ENCODE peak calls at places on chromosomes 3 and 15, in eight cellular contexts. W, C, M, J, S, Z, E and K are unnamed samples.

GRCh38 chr3:41893977-41894376 is 67.9 kb downstream of the ULK4 start:
- DNase-seq in Z (no peak), S (peak; percentile 13), C (no peak), J (no peak), E (peak; percentile 52), M (peak; percentile 51), W (peak; percentile 47), K (no peak)

GRCh38 chr3:49377483-49377882 is 19.3 kb upstream of the GPX1 start:
- DNase-seq in M (no peak), C (no peak), Z (no peak), S (no peak), J (peak; percentile 71), W (no peak), E (peak; percentile 89), K (peak; percentile 44)

GRCh38 chr3:114860526-114860925 is 286.6 kb downstream of the ZBTB20 start:
- DNase-seq in S (no peak), J (no peak), Z (no peak), M (no peak), E (no peak), W (no peak), C (no peak), K (no peak)

GRCh38 chr15:40982855-40983254 is 29.6 kb downstream of the CHAC1 start:
- DNase-seq in M (no peak), W (no peak), J (no peak), E (peak; percentile 90), S (no peak), C (no peak), Z (peak; percentile 81), K (no peak)

GRCh38 chr3:141426404-141427034 is 58.2 kb downstream of the ZBTB38 start:
- DNase-seq in S (no peak), Z (no peak), M (peak; percentile 52), W (peak; percentile 75), E (peak; percentile 82), J (no peak), C (no peak), K (no peak)

GRCh38 chr3:15040844-15041243 is 24.3 kb downstream of the MRPS25 start:
- DNase-seq in M (no peak), C (no peak), J (no peak), W (no peak), Z (no peak), S (no peak), E (peak; percentile 3), K (no peak)

GRCh38 chr15:80026310-80026709 is 33.2 kb upstream of the ZFAND6 start:
- DNase-seq in E (no peak), C (no peak), S (no peak), W (no peak), Z (no peak), M (no peak), J (no peak), K (no peak)

GRCh38 chr3:189080745-189081144 is 91.0 kb upstream of the TPRG1 start:
- DNase-seq in J (no peak), Z (no peak), S (no peak), W (no peak), E (no peak), C (no peak), M (no peak), K (no peak)

GRCh38 chr15:41332788-41333527 is at the start of gene NUSAP1:
- DNase-seq in S (no peak), E (no peak), W (no peak), J (no peak), C (no peak), M (no peak), Z (no peak), K (no peak)

GRCh38 chr3:35777563-35777962 is 138.2 kb downstream of the ARPP21 start:
- DNase-seq in E (no peak), J (no peak), Z (no peak), C (no peak), M (no peak), S (no peak), W (no peak), K (no peak)

GRCh38 chr3:175270199-175270837 is 411.2 kb downstream of the NAALADL2 start:
- DNase-seq in M (peak; percentile 9), Z (peak; percentile 62), J (no peak), E (peak; percentile 90), S (no peak), C (no peak), W (no peak), K (no peak)

GRCh38 chr3:86702381-86702958 is 288.5 kb downstream of the VGLL3 start:
- DNase-seq in C (no peak), S (no peak), W (no peak), Z (no peak), J (no peak), E (no peak), M (peak; percentile 23), K (no peak)

GRCh38 chr3:134029734-134030381 is at the start of gene SLCO2A1:
- DNase-seq in J (no peak), E (peak; percentile 51), W (no peak), Z (no peak), S (no peak), C (no peak), M (peak; percentile 78), K (no peak)

GRCh38 chr3:158725348-158725966 is 6.8 kb downstream of the RARRES1 start:
- DNase-seq in J (no peak), E (peak; percentile 100), C (no peak), S (peak; percentile 80), Z (peak; percentile 97), M (no peak), W (peak; percentile 83), K (no peak)

DNA sequence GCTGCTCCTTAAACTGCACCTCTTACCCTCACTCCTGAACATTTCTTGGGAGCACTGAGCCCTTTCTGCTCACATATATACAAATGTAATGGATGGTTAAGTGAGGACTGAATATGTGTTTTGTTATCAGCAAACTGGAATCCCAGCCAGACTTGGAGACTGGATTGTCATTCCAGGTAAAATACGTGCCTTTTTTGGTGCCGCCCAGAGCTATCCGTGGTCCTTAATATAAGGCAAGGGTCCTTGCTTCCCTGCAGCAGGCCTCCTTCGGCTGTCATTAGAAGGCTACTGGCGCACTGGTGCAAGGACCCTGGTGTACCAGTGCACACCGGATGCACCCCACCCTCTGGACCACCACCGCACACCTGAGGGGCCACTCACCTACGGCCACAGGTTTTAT is 1.1 kb upstream of the GABRB3 start:
- DNase-seq in J (no peak), M (peak; percentile 82), S (no peak), E (no peak), Z (no peak), W (peak; percentile 19), C (no peak), K (no peak)
- H3K4me3 ChIP-seq in J (no peak overlapping the region), M (peak overlapping the region; percentile 57), S (no peak overlapping the region), E (no peak overlapping the region), Z (no peak overlapping the region), W (peak overlapping the region; percentile 84), C (no peak overlapping the region), K (no peak overlapping the region)

DNA sequence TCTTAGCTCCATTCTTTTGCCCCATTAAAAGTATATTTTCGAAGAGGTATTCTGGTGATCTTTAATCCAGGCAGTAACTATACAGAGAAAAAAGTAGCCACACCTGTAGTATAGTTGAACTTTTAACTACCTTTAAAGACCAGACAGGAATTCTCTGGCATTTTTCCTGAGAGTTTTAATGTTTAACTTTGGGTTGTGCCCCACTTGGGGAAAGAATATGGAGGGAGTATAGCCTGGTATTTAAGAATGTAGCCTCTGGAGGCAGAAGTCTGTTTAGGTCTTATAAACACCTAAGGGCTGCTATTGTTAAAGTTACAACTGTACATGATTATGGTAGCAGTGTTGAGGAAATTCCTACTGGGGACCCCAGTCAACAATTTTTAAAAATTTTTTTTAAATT is 19.3 kb downstream of the C3orf85 start:
- DNase-seq in M (peak; percentile 14), W (peak; percentile 6), J (no peak), E (no peak), S (no peak), C (no peak), Z (no peak), K (no peak)
- TF ChIP-seq CTCF in M (no peak), W (no peak), J (no peak), E (no peak), S (no peak), C (no peak), Z (no peak), K (no peak)

GRCh38 chr15:43361313-43361903 is 9.4 kb downstream of the ZSCAN29 start:
- DNase-seq in C (no peak), Z (no peak), E (peak; percentile 5), W (no peak), J (no peak), S (no peak), M (peak; percentile 5), K (no peak)

DNA sequence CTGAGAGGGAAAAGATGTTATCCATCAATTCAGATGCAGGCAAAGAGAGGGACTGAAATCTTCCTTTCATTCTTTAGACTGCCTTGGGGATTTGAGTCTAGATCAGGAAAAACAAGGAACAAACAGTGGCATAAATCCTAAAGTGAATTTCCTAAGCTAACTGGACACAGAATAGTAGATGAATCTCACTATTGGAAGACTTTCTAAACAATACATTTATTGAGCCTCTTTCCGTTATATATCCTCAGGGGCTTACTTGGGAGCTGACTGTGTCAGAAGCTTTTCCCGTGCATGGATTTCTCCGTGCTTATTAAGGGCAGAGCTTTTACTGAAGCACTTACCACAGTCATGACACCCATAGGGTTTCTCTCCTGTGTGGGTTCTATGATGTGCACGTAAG is 10.0 kb downstream of the ZSCAN29 start:
- DNase-seq in W (no peak), E (no peak), Z (no peak), J (no peak), M (no peak), C (no peak), S (no peak), K (no peak)
- H3K4me3 ChIP-seq in W (no peak overlapping the region), E (no peak overlapping the region), Z (no peak overlapping the region), J (no peak overlapping the region), M (no peak overlapping the region), C (no peak overlapping the region), S (no peak overlapping the region), K (no peak overlapping the region)

GRCh38 chr15:100570735-100571363 is 31.1 kb downstream of the LINS1 start:
- DNase-seq in M (no peak), S (no peak), W (no peak), E (no peak), J (peak; percentile 18), Z (no peak), C (no peak), K (peak; percentile 38)

GRCh38 chr15:100571592-100572167 is 30.3 kb downstream of the LINS1 start:
- DNase-seq in M (no peak), J (no peak), C (no peak), Z (no peak), W (no peak), E (no peak), S (no peak), K (no peak)

GRCh38 chr15:100573526-100573925 is 28.5 kb downstream of the LINS1 start:
- DNase-seq in E (no peak), J (no peak), M (no peak), C (no peak), W (no peak), S (no peak), Z (no peak), K (no peak)

GRCh38 chr15:100570282-100570681 is 31.7 kb downstream of the LINS1 start:
- DNase-seq in E (no peak), C (no peak), W (no peak), S (no peak), Z (no peak), J (no peak), M (no peak), K (no peak)

DNA sequence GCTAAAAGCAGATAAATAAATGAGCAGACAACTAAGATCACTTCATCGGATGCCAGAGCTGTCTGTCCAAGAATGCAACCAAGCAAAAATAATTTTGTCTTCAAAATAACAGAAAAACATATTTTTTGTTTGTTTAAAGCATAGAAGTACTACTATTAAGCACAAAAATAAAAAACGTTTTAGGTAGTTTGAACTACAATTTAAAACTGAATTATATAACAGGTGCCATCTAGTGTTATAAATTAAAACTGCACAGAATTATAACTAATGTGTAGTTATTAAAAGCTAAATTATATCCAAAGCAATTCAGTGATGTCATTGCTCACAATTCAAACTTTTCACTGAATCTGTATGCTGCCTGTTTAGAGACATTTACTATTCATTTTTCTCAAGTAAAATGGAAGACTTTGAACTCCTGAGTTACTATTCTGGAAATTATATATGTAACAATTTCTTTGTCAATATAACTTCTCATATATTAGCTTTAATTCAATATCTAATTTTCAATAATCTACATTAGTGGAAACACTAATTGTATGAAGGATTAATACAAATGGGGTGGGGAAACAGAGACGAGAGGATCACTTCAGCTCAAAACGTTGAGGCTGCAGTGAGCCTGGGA is 29.5 kb downstream of the LINS1 start:
- DNase-seq in M (peak; percentile 4), Z (no peak), S (no peak), C (no peak), E (no peak), W (no peak), J (no peak), K (no peak)
- TF ChIP-seq CTCF in M (peak; percentile 55), Z (no peak), S (peak; percentile 48), C (peak; percentile 80), E (peak; percentile 20), W (peak; percentile 59), J (peak; percentile 30), K (no peak)